ENCODE peak calls at places on chromosome 20, in four cellular contexts. V, B, H and E are unnamed samples.

GRCh38 chr20:4813076-4813838 is 91.5 kb downstream of the PRND start:
- DNase-seq in V (no peak), B (no peak), H (peak), E (peak)

GRCh38 chr20:38676576-38676975 is 47.7 kb upstream of the SLC32A1 start:
- DNase-seq in V (no peak), B (no peak), H (no peak), E (no peak)

GRCh38 chr20:52312131-52312729 is 120.7 kb upstream of the ZFP64 start:
- DNase-seq in V (peak), B (peak), H (peak), E (peak)

GRCh38 chr20:47146703-47147102 is 209.8 kb downstream of the ZMYND8 start:
- DNase-seq in V (no peak), B (peak), H (no peak), E (no peak)

GRCh38 chr20:1373614-1374013 is 19.2 kb downstream of the FKBP1A start:
- DNase-seq in V (no peak), B (no peak), H (no peak), E (no peak)

GRCh38 chr20:45495438-45495985 is 19.9 kb downstream of the SPINT3 start:
- DNase-seq in V (no peak), B (no peak), H (no peak), E (no peak)

GRCh38 chr20:24017160-24017761 is 28.7 kb upstream of the GGTLC1 start:
- DNase-seq in V (no peak), B (no peak), H (no peak), E (no peak)

GRCh38 chr20:44145131-44145770 is 41.7 kb downstream of the JPH2 start:
- DNase-seq in V (no peak), B (no peak), H (no peak), E (no peak)

GRCh38 chr20:1469925-1470571 is 3.4 kb upstream of the NSFL1C start:
- DNase-seq in V (peak), B (peak), H (peak), E (no peak)

GRCh38 chr20:52438326-52438963 is 246.9 kb upstream of the ZFP64 start:
- DNase-seq in V (no peak), B (no peak), H (no peak), E (no peak)

GRCh38 chr20:56411759-56412472 is at the start of gene CASS4:
- DNase-seq in V (no peak), B (peak), H (peak), E (no peak)

GRCh38 chr20:46965124-46965455 is 70.4 kb downstream of the EYA2 start:
- DNase-seq in V (no peak), B (no peak), H (no peak), E (no peak)

GRCh38 chr20:56422131-56422823 is 10.2 kb downstream of the CASS4 start:
- DNase-seq in V (no peak), B (no peak), H (no peak), E (no peak)

GRCh38 chr20:63794614-63795013 is 36.5 kb downstream of the ZBTB46 start:
- DNase-seq in V (no peak), B (no peak), H (no peak), E (no peak)

GRCh38 chr20:48769111-48769879 is 58.5 kb downstream of the PREX1 start:
- DNase-seq in V (no peak), B (no peak), H (no peak), E (no peak)

GRCh38 chr20:1033751-1034419 is 31.8 kb upstream of the RSPO4 start:
- DNase-seq in V (no peak), B (no peak), H (no peak), E (no peak)

GRCh38 chr20:64131406-64131805 is 24.0 kb upstream of the NPBWR2 start:
- DNase-seq in V (peak), B (no peak), H (peak), E (no peak)

GRCh38 chr20:36848078-36848660 is 27.8 kb upstream of the TLDC2 start:
- DNase-seq in V (no peak), B (peak), H (peak), E (no peak)

GRCh38 chr20:47970282-47970903 is 185.1 kb upstream of the SULF2 start:
- DNase-seq in V (no peak), B (no peak), H (no peak), E (no peak)